ENCODE peak calls at places on chromosomes 6 and 20, in nine cellular contexts. B, Y, Z, X, T, Q, E, N and W are unnamed samples.

GRCh38 chr6:27684264-27685211 is 211.6 kb upstream of the ZNF184 start:
- DNase-seq in B (no peak), Y (no peak), Z (peak; percentile 95), X (peak; percentile 89), T (peak; percentile 57), Q (peak; percentile 61), E (peak; percentile 85), N (peak; percentile 88), W (peak; percentile 70)

GRCh38 chr20:20407891-20408805 is 40.2 kb downstream of the INSM1 start:
- DNase-seq in B (no peak), Y (no peak), Z (peak; percentile 49), X (peak; percentile 87), T (no peak), Q (peak; percentile 12), E (no peak), N (no peak), W (no peak)

GRCh38 chr6:64732888-64733287 is 974.1 kb downstream of the EYS start:
- DNase-seq in B (no peak), Y (no peak), Z (no peak), X (no peak), T (no peak), Q (no peak), E (no peak), N (no peak), W (no peak)

GRCh38 chr6:100203391-100203790 is 209.4 kb upstream of the MCHR2 start:
- DNase-seq in B (no peak), Y (no peak), Z (peak; percentile 99), X (no peak), T (peak; percentile 1), Q (no peak), E (no peak), N (no peak), W (no peak)

GRCh38 chr6:5537967-5538366 is 276.7 kb downstream of the FARS2 start:
- DNase-seq in B (no peak), Y (no peak), Z (no peak), X (no peak), T (no peak), Q (no peak), E (no peak), N (no peak), W (no peak)

GRCh38 chr20:11181964-11182363 is 508.2 kb upstream of the JAG1 start:
- DNase-seq in B (no peak), Y (no peak), Z (no peak), X (no peak), T (no peak), Q (no peak), E (no peak), N (no peak), W (no peak)

GRCh38 chr20:36405255-36405654 is 99.1 kb downstream of the DLGAP4 start:
- DNase-seq in B (no peak), Y (no peak), Z (no peak), X (no peak), T (no peak), Q (no peak), E (no peak), N (no peak), W (no peak)

GRCh38 chr6:63807056-63807455 is 171.5 kb downstream of the PHF3 start:
- DNase-seq in B (no peak), Y (no peak), Z (peak; percentile 14), X (no peak), T (no peak), Q (no peak), E (no peak), N (no peak), W (no peak)

GRCh38 chr20:14780508-14780907 is 443.1 kb upstream of the FLRT3 start:
- DNase-seq in B (no peak), Y (no peak), Z (no peak), X (no peak), T (no peak), Q (no peak), E (no peak), N (no peak), W (no peak)

GRCh38 chr6:125939796-125940195 is 16.8 kb upstream of the HINT3 start:
- DNase-seq in B (no peak), Y (no peak), Z (no peak), X (no peak), T (no peak), Q (no peak), E (no peak), N (no peak), W (no peak)

GRCh38 chr20:56017560-56017959 is 12.2 kb upstream of the CBLN4 start:
- DNase-seq in B (no peak), Y (no peak), Z (no peak), X (no peak), T (no peak), Q (no peak), E (no peak), N (no peak), W (no peak)

GRCh38 chr6:142950291-142950690 is 5.3 kb upstream of the HIVEP2 start:
- DNase-seq in B (no peak), Y (no peak), Z (no peak), X (no peak), T (no peak), Q (no peak), E (no peak), N (no peak), W (no peak)

GRCh38 chr6:133938533-133938932 is 14.5 kb upstream of the TBPL1 start:
- DNase-seq in B (no peak), Y (no peak), Z (no peak), X (no peak), T (no peak), Q (no peak), E (no peak), N (no peak), W (no peak)

GRCh38 chr20:47540443-47541354 is 39.0 kb downstream of the NCOA3 start:
- DNase-seq in B (no peak), Y (no peak), Z (peak; percentile 25), X (no peak), T (no peak), Q (no peak), E (no peak), N (no peak), W (no peak)